ENCODE peak calls at places on chromosomes 4 and X, in nine cellular contexts. Z is transverse colon; X is uterus; J is progenitor cell of endocrine pancreas; C is upper lobe of right lung; O is endothelial cell of umbilical vein; G is stimulated activated CD4-positive, alpha-beta T cell treated with anti-CD3 and anti-CD28 coated beads, Interleukin-4, amount 100 ng/mL, for 48 hours; E is T-helper 2 cell; W is stimulated activated CD8-positive, alpha-beta memory T cell treated with anti-CD3 and anti-CD28 coated beads, Interleukin-12 subunit alpha, Interleukin-12 subunit beta, amount 100 ng/mL, for 4 hours. B is an unnamed sample.

GRCh38 chrX:350534-351321 is 32.1 kb upstream of the GTPBP6 start:
- DNase-seq in Z (no peak), X (no peak), J (no peak), C (peak), O (no peak), G (no peak), E (no peak), W (no peak), B (no peak)

GRCh38 chrX:117768861-117769604 is 347.6 kb downstream of the KLHL13 start:
- DNase-seq in Z (no peak), X (no peak), J (no peak), C (no peak), O (no peak), G (no peak), E (no peak), W (no peak), B (no peak)

GRCh38 chr4:24912252-24913098 is at the start of gene CCDC149:
- DNase-seq in Z (peak), X (peak), J (peak), C (peak), O (peak), G (peak), E (no peak), W (no peak), B (peak)

GRCh38 chr4:7719354-7720174 is 220.1 kb downstream of the AFAP1 start:
- DNase-seq in Z (peak), X (peak), J (peak), C (peak), O (peak), G (peak), E (peak), W (peak), B (peak)

GRCh38 chr4:108556588-108557200 is 63.7 kb upstream of the RPL34 start:
- DNase-seq in Z (no peak), X (no peak), J (no peak), C (no peak), O (no peak), G (no peak), E (no peak), W (no peak), B (no peak)

GRCh38 chrX:129346574-129346973 is 176.7 kb downstream of the SMARCA1 start:
- DNase-seq in Z (no peak), X (no peak), J (no peak), C (no peak), O (no peak), G (no peak), E (no peak), W (no peak), B (no peak)

GRCh38 chr4:88110826-88111225 is 47.6 kb downstream of the ABCG2 start:
- DNase-seq in Z (no peak), X (no peak), J (no peak), C (no peak), O (peak), G (no peak), E (no peak), W (no peak), B (no peak)

GRCh38 chrX:41922125-41922521 is 1.2 kb downstream of the CASK start:
- DNase-seq in Z (no peak), X (no peak), J (no peak), C (no peak), O (peak), G (no peak), E (no peak), W (no peak), B (peak)

GRCh38 chr4:4423706-4424498 is 37.0 kb downstream of the NSG1 start:
- DNase-seq in Z (no peak), X (no peak), J (no peak), C (no peak), O (no peak), G (no peak), E (no peak), W (no peak), B (no peak)

GRCh38 chrX:107775734-107776511 is at the start of gene TSC22D3:
- DNase-seq in Z (peak), X (peak), J (peak), C (peak), O (peak), G (peak), E (peak), W (peak), B (peak)

GRCh38 chrX:30150196-30150895 is 65.0 kb upstream of the MAGEB2 start:
- DNase-seq in Z (no peak), X (no peak), J (no peak), C (no peak), O (no peak), G (no peak), E (no peak), W (no peak), B (no peak)

GRCh38 chrX:13287816-13288215 is 32.0 kb downstream of the ATXN3L start:
- DNase-seq in Z (no peak), X (no peak), J (no peak), C (no peak), O (peak), G (no peak), E (no peak), W (no peak), B (no peak)

GRCh38 chr4:2166253-2166652 is 75.7 kb downstream of the HAUS3 start:
- DNase-seq in Z (peak), X (no peak), J (no peak), C (no peak), O (no peak), G (no peak), E (no peak), W (no peak), B (no peak)

GRCh38 chr4:32140636-32141035 is 1420.5 kb downstream of the PCDH7 start:
- DNase-seq in Z (no peak), X (no peak), J (no peak), C (no peak), O (peak), G (no peak), E (no peak), W (no peak), B (peak)

GRCh38 chrX:57516491-57516890 is 75.3 kb upstream of the ZXDB start:
- DNase-seq in Z (no peak), X (no peak), J (no peak), C (no peak), O (no peak), G (no peak), E (no peak), W (no peak), B (no peak)

GRCh38 chrX:86910027-86910426 is 607.6 kb upstream of the KLHL4 start:
- DNase-seq in Z (no peak), X (no peak), J (no peak), C (no peak), O (no peak), G (no peak), E (no peak), W (no peak), B (no peak)

GRCh38 chrX:43718956-43719355 is 62.9 kb downstream of the MAOA start:
- DNase-seq in Z (no peak), X (no peak), J (no peak), C (no peak), O (no peak), G (no peak), E (no peak), W (no peak), B (no peak)

GRCh38 chr4:16685536-16685935 is 212.9 kb downstream of the LDB2 start:
- DNase-seq in Z (no peak), X (no peak), J (no peak), C (no peak), O (no peak), G (no peak), E (no peak), W (no peak), B (no peak)

GRCh38 chrX:53594354-53594753 is 92.2 kb downstream of the HUWE1 start:
- DNase-seq in Z (no peak), X (no peak), J (no peak), C (no peak), O (no peak), G (no peak), E (no peak), W (no peak), B (no peak)

GRCh38 chr4:109094061-109094460 is 208.4 kb downstream of the COL25A1 start:
- DNase-seq in Z (no peak), X (no peak), J (no peak), C (no peak), O (no peak), G (no peak), E (no peak), W (no peak), B (no peak)

GRCh38 chr4:76011700-76012387 is 4.5 kb upstream of the CXCL9 start:
- DNase-seq in Z (peak), X (peak), J (no peak), C (no peak), O (peak), G (no peak), E (no peak), W (no peak), B (peak)

GRCh38 chrX:106611323-106611681 is 476 bp upstream of the RADX start:
- DNase-seq in Z (no peak), X (no peak), J (no peak), C (no peak), O (no peak), G (no peak), E (no peak), W (no peak), B (no peak)

GRCh38 chrX:131895002-131895401 is 128.1 kb upstream of the STK26 start:
- DNase-seq in Z (no peak), X (no peak), J (no peak), C (no peak), O (no peak), G (no peak), E (no peak), W (no peak), B (no peak)

GRCh38 chr4:107034982-107035710 is 967 bp downstream of the DKK2 start:
- DNase-seq in Z (peak), X (peak), J (peak), C (no peak), O (peak), G (no peak), E (no peak), W (no peak), B (peak)

GRCh38 chr4:822361-823092 is 3.4 kb downstream of the CPLX1 start:
- DNase-seq in Z (no peak), X (no peak), J (no peak), C (peak), O (no peak), G (no peak), E (no peak), W (no peak), B (no peak)

GRCh38 chr4:186808635-186809018 is 85.0 kb upstream of the FAT1 start:
- DNase-seq in Z (no peak), X (peak), J (no peak), C (no peak), O (no peak), G (peak), E (no peak), W (no peak), B (no peak)

GRCh38 chr4:38670939-38671593 is 7.1 kb downstream of the KLF3 start:
- DNase-seq in Z (peak), X (no peak), J (no peak), C (no peak), O (peak), G (no peak), E (no peak), W (no peak), B (no peak)

GRCh38 chr4:19130836-19131235 is 1109.3 kb upstream of the LCORL start:
- DNase-seq in Z (no peak), X (no peak), J (no peak), C (no peak), O (no peak), G (no peak), E (no peak), W (no peak), B (no peak)

GRCh38 chr4:159283697-159284492 is 181.0 kb downstream of the RAPGEF2 start:
- DNase-seq in Z (no peak), X (no peak), J (no peak), C (no peak), O (peak), G (no peak), E (no peak), W (no peak), B (peak)

GRCh38 chr4:186554890-186555827 is at the start of gene MTNR1A:
- DNase-seq in Z (peak), X (no peak), J (peak), C (no peak), O (no peak), G (no peak), E (no peak), W (no peak), B (peak)

B was measured in A673.